ENCODE peak calls at places on chromosomes 16 and 17, in five cellular contexts. J is neuronal stem cell, O is IMR-90, U is H1, M is mesenchymal stem cell. S is an unnamed sample. For H3K4me1, the result is how much of the 10 kb centered on the place peaks cover.

GRCh38 chr16:4461250-4462085 is 13.0 kb downstream of the NMRAL1 start:
- DNase-seq in M (no peak), U (no peak), J (no peak), O (no peak), S (peak)

GRCh38 chr17:6580628-6581027 is 24.3 kb upstream of the PITPNM3 start:
- DNase-seq in J (no peak), U (no peak), O (no peak), M (no peak), S (no peak)

GRCh38 chr17:48375356-48375755 is 54.7 kb downstream of the SKAP1 start:
- DNase-seq in J (no peak), M (peak), U (no peak), O (peak), S (no peak)

GRCh38 chr16:47848481-47849109 is 307.2 kb downstream of the ABCC12 start:
- DNase-seq in J (peak), O (peak), U (peak), M (peak), S (peak)

GRCh38 chr16:72291531-72291981 is 119.6 kb upstream of the PMFBP1 start:
- DNase-seq in J (no peak), O (peak), M (peak), U (no peak), S (no peak)

GRCh38 chr16:30185141-30185682 is 1.8 kb downstream of the CORO1A start:
- DNase-seq in M (no peak), U (no peak), O (no peak), J (no peak), S (no peak)

GRCh38 chr17:37834168-37834567 is 89.3 kb upstream of the HNF1B start:
- DNase-seq in J (no peak), M (no peak), O (no peak), U (no peak), S (no peak)

GRCh38 chr16:8730335-8730915 is 56.0 kb downstream of the ABAT start:
- DNase-seq in O (no peak), J (no peak), U (no peak), M (no peak), S (no peak)

GRCh38 chr17:65099941-65100315 is 37.2 kb upstream of the RGS9 start:
- DNase-seq in U (no peak), O (peak), M (peak), J (no peak), S (no peak)

GRCh38 chr16:12228607-12229499 is 252.3 kb downstream of the SNX29 start:
- DNase-seq in M (peak), O (peak), U (peak), J (peak), S (peak)
- H3K4me3 ChIP-seq in M (no peak), O (no peak), U (no peak), J (no peak), S (no peak)

DNA sequence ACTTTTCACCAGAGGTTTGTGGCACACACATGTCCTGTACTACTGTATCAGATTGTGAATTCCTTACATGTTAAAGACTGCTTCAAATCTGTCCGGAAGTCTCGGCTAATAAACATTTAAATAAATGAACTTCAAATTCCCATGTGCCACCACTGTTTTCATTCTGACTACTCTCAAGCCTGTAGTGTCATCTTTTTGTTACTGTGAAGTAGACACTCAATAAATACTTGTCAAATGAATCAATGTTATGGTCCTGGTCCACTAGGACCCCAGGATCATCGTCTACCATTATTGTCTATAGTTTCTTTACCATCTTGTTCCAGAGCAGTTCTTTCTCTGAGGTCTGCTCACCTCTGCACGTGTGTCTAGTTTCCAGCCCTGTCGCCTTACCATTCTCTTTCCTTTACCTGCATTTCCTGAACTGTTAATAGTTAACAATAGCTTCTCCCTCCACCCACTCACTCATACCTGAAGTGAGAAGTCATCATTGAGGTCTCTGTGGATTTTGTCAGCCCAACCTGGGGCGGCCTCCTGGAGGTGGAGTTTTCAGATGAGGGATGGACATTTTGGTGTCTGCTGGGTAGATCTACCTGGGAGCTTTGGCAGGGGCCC is 333.0 kb downstream of the SEC14L1 start:
- DNase-seq in M (no peak), O (no peak), U (no peak), J (no peak), S (peak)
- H3K4me1 ChIP-seq in M (half or more), O (half or more), U (under half), J (half or more), S (under half)

DNA sequence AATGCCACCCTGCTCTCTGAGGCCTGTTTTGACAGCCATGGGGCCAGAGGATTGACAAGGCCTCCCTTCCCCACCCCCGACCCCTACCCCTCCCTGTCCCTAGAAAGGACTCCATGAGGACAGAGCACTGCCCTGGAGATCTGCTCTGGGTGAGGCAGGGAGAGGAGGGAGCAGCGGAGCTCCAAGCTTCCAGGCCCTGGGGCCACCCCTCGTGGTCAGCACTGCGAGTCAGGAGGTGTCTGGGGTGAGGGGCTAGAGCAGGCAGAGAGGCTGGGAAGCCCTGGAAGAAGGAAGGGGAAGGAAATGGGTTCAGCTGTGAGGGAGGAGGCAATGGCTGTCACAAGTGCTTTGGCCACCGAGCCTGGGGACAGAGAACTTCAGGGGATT is 28.2 kb upstream of the DNAI2 start:
- DNase-seq in J (no peak), O (no peak), M (no peak), U (no peak), S (peak)
- H4K8ac ChIP-seq in J (no peak), O (no peak), M (no peak), U (no peak), S (no peak)

DNA sequence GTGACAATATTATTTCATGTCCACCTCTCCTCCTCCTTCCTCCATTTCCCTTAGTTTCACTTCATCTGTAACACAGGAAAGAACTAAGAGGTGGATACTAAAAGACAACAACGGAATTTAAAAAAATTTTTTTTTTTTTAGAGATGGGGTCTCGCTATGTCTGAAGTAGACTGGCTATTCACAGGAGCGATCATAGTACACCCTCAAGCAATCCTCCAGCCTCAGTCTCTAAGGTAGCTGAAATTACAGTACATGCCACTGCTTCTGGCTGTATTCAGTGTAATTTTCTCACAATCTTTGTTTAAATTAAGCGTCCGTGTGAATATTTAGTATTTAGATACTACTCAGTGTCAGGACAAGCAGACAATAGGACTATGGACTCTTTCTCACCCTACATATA is 35.6 kb downstream of the FBXL20 start:
- DNase-seq in O (no peak), U (no peak), J (no peak), M (no peak), S (no peak)
- H3K4me3 ChIP-seq in O (no peak), U (no peak), J (no peak), M (no peak), S (no peak)

DNA sequence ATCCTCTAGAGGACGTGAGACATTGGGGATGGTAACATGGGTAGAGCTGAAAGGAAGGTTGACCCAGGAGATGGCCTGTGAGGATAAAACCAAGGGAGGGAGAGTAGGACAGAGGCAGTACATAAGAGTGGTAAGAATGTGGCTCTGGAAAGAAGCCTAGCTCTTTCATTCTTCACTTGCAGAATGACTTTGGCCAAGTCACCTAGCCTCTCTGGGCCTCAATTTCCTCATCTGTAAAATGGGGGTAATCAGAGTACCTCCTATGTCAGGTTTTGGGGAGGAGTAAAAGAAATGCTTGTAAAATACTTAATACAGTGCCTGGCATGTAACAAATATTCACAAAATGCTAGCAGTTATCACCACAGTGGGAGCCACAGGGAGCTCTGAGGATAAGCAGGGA is 6.9 kb downstream of the KDM6B start:
- DNase-seq in O (no peak), M (no peak), J (no peak), U (no peak), S (no peak)
- H3K4me1 ChIP-seq in O (under half), M (under half), J (under half), U (under half), S (under half)

S was measured in mesendoderm.